ENCODE peak calls at places on chromosomes 4 and X, in four cellular contexts. O, F, S and X are unnamed samples.

GRCh38 chrX:73930300-73930699 is 367.3 kb downstream of the CHIC1 start:
- DNase-seq in O (no peak), F (no peak), S (peak; percentile 21), X (no peak)

GRCh38 chrX:135484636-135485289 is 35.7 kb upstream of the INTS6L start:
- DNase-seq in O (no peak), F (no peak), S (peak; percentile 68), X (no peak)

GRCh38 chr4:3711183-3712111 is 54.7 kb upstream of the ADRA2C start:
- DNase-seq in O (no peak), F (no peak), S (no peak), X (peak; percentile 49)

GRCh38 chr4:6116696-6117285 is 83.6 kb downstream of the JAKMIP1 start:
- DNase-seq in O (no peak), F (no peak), S (no peak), X (no peak)

GRCh38 chr4:43251760-43252317 is 359.3 kb downstream of the GRXCR1 start:
- DNase-seq in O (no peak), F (no peak), S (peak; percentile 4), X (no peak)

GRCh38 chrX:154714925-154715324 is 36.0 kb downstream of the GAB3 start:
- DNase-seq in O (no peak), F (peak; percentile 29), S (peak; percentile 65), X (peak; percentile 40)

GRCh38 chr4:73018595-73018994 is 50.9 kb downstream of the COX18 start:
- DNase-seq in O (no peak), F (peak; percentile 29), S (no peak), X (no peak)

GRCh38 chrX:133265331-133265730 is 47.2 kb upstream of the TFDP3 start:
- DNase-seq in O (no peak), F (no peak), S (no peak), X (no peak)